ENCODE peak calls at places on chromosomes 7 and 10, in four cellular contexts. U, F, V and C are unnamed samples.

GRCh38 chr7:148670374-148670773 is 28.3 kb upstream of the CUL1 start:
- DNase-seq in U (no peak), F (no peak), V (no peak), C (no peak)

GRCh38 chr10:7475046-7475860 is 64.4 kb upstream of the SFMBT2 start:
- DNase-seq in U (no peak), F (no peak), V (no peak), C (peak; percentile 67)

GRCh38 chr7:120523985-120524384 is 251.0 kb downstream of the KCND2 start:
- DNase-seq in U (no peak), F (no peak), V (no peak), C (no peak)

GRCh38 chr10:112912441-112912911 is 37.6 kb upstream of the TCF7L2 start:
- DNase-seq in U (peak; percentile 58), F (no peak), V (no peak), C (no peak)

GRCh38 chr10:68955786-68956532 is at the start of gene DDX21:
- DNase-seq in U (peak; percentile 92), F (peak; percentile 93), V (peak; percentile 76), C (peak; percentile 63)

GRCh38 chr7:985915-986741 is 3.1 kb downstream of the CYP2W1 start:
- DNase-seq in U (no peak), F (peak; percentile 59), V (no peak), C (no peak)

GRCh38 chr7:74467876-74468275 is 14.2 kb downstream of the GTF2IRD1 start:
- DNase-seq in U (no peak), F (no peak), V (no peak), C (no peak)

GRCh38 chr7:112199035-112199655 is 7.1 kb downstream of the DOCK4 start:
- DNase-seq in U (no peak), F (no peak), V (no peak), C (no peak)

GRCh38 chr7:131400833-131401593 is 73.3 kb downstream of the MKLN1 start:
- DNase-seq in U (peak; percentile 16), F (no peak), V (no peak), C (no peak)

GRCh38 chr7:24573554-24574338 is 494 bp downstream of the PALS2 start:
- DNase-seq in U (peak; percentile 14), F (peak; percentile 77), V (no peak), C (peak; percentile 83)

GRCh38 chr7:65371468-65371867 is 2.2 kb upstream of the ZNF92 start:
- DNase-seq in U (peak; percentile 25), F (no peak), V (no peak), C (no peak)

GRCh38 chr7:117666019-117666418 is 186.2 kb downstream of the CFTR start:
- DNase-seq in U (no peak), F (no peak), V (no peak), C (no peak)

GRCh38 chr10:26550774-26551526 is 112.8 kb downstream of the APBB1IP start:
- DNase-seq in U (peak; percentile 27), F (peak; percentile 13), V (peak; percentile 75), C (peak; percentile 47)

GRCh38 chr7:31175672-31176071 is 123.6 kb downstream of the ADCYAP1R1 start:
- DNase-seq in U (peak; percentile 10), F (peak; percentile 23), V (no peak), C (no peak)

GRCh38 chr10:48343871-48344598 is 37.6 kb downstream of the MAPK8 start:
- DNase-seq in U (no peak), F (no peak), V (no peak), C (no peak)

GRCh38 chr10:90930070-90930837 is 9.4 kb upstream of the ANKRD1 start:
- DNase-seq in U (peak; percentile 86), F (no peak), V (no peak), C (no peak)

GRCh38 chr7:157477550-157478212 is 140.9 kb downstream of the DNAJB6 start:
- DNase-seq in U (no peak), F (no peak), V (no peak), C (no peak)

GRCh38 chr10:31010062-31010461 is 21.6 kb downstream of the ZNF438 start:
- DNase-seq in U (no peak), F (no peak), V (no peak), C (no peak)

GRCh38 chr10:31000071-31000787 is 31.4 kb downstream of the ZNF438 start:
- DNase-seq in U (no peak), F (no peak), V (no peak), C (no peak)

GRCh38 chr10:31001740-31002139 is 29.9 kb downstream of the ZNF438 start:
- DNase-seq in U (no peak), F (no peak), V (no peak), C (no peak)

GRCh38 chr10:31000867-31001266 is 30.8 kb downstream of the ZNF438 start:
- DNase-seq in U (no peak), F (no peak), V (no peak), C (no peak)

DNA sequence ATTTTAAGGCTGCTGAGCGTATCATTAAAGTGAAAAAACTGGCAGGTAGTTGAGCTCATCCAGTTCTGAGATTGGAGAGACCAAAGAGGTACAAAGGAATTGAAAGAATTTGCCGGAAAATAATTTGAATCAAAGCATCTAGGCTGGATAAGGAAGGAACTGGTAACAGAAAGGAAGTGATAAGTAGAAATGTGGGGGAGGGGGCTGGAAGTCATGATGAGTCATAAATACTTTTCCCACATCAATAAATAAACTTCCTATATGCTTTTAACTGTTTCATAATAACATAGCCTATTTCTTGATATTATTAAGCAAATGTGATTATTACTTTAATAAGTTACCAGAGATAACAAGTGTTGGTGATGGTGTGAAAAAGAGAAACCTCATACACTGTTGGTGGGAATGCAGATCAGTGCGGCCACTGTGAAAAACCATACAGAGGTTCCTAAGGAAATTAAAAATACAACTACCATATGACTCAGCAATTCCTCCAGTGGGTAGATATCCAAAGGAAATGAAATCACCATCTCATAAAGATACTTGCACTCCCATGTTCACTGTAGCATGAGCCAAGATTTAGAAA is 27.0 kb downstream of the ZNF438 start:
- DNase-seq in U (no peak), F (no peak), V (no peak), C (no peak)
- TF ChIP-seq BRCA1 in U (no peak), F (no peak), V (no peak), C (no peak)

DNA sequence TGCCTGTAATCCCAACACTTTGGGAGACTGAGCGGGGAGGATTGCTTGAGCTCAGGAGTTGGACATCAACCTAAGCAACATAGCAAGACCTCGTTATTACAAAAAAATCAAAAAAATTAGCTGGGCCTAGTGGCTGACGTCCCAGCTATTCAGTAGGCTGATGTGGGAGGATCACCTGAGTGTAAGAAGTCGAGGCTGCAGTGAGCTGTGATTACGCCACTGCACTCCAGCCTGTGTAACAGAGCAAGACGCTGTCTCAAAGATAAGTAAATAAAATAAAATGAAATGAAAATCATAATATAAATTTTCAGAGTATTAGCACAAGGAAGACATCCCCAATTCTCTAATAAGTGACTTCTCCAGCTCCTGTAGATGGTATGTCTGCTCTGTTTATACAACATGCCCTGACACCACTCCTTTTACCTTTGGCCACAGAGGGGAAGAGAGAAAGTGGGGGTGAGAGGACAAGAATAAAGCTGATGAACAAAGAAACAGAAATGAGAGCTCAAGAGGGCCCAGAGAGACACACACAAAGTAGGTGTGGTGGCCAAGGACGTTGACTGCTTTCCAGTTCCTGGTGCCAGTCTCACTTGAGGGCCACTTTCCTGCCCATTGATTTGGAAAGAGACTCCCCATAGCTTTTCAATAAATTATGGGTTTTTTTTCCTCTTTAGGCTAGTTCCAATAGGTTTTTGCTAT is 62.9 kb downstream of the PTTG1IP2 start:
- DNase-seq in U (no peak), F (no peak), V (peak; percentile 27), C (no peak)
- TF ChIP-seq CREB1 in U (no peak), F (no peak), V (no peak), C (no peak)

DNA sequence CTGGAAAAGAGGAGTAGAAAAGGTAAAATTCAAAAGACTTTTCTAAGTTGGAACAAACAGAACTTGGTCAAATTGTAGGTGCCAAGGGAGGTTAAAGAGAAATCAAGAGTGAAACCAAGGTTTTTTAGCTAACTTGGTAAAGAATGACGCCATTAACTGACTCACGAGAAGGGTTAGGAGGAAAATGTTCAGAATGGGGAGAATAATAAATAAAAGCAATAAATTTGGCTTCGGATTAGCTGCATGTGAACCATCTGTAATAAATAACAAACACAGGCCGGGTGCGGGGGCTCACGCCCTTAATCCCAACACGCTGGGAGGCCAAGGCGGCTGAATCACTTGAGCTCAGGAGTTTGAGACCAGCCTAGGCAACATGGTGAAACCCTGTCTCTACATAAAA is 71.9 kb upstream of the SRRM3 start:
- DNase-seq in U (no peak), F (no peak), V (no peak), C (no peak)
- TF ChIP-seq ATF2 in U (no peak), F (no peak), V (no peak), C (no peak)

GRCh38 chr10:60974463-60975149 is 30.6 kb upstream of the RHOBTB1 start:
- DNase-seq in U (no peak), F (no peak), V (no peak), C (no peak)
- TF ChIP-seq BRCA1 in U (no peak), F (no peak), V (no peak), C (no peak)

GRCh38 chr10:102195301-102195870 is 30.7 kb upstream of the ELOVL3 start:
- DNase-seq in U (no peak), F (no peak), V (no peak), C (no peak)
- TF ChIP-seq CREB1 in U (no peak), F (no peak), V (no peak), C (no peak)

DNA sequence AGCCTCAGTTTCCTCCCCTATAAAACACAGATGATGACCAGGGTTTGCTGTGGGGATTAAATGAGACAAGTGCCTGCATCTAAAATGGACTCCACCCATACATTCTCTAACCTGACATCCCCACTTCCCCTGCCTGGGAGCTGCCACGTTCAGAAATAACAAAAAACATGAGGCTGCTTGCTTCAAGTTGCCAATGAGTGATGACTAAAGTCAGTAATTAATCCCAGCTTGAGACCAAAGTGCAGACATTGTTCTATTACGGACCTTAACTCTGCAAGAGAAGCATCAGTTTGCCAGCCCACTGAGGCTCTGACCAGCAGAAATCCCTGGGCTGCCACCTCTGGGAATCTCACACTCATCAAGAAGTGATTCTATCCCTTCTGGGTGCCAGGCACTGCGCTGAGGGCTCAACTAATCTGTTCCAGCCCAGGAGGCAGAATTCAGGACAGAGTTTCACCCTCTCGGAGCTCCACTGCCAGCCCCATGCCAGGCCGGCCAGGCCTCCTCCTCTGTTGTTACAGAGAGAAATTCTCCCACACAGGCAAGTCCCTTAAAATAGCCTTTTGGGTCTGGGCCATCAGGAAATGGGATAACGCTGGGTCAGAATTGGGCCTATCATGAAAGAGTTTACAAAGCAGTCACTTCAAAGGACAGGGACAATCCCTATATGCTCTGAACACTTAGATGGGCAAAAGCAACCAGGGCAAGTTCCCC is 11.4 kb downstream of the SH3PXD2A start:
- DNase-seq in U (no peak), F (no peak), V (no peak), C (no peak)
- TF ChIP-seq ATF2 in U (no peak), F (no peak), V (no peak), C (no peak)

GRCh38 chr7:22972207-22972606 is 41.7 kb downstream of the HYCC1 start:
- DNase-seq in U (no peak), F (no peak), V (no peak), C (no peak)
- TF ChIP-seq BRCA1 in U (no peak), F (no peak), V (no peak), C (no peak)

GRCh38 chr7:151808296-151809155 is 68.4 kb downstream of the PRKAG2 start:
- DNase-seq in U (peak; percentile 66), F (no peak), V (no peak), C (no peak)
- TF ChIP-seq CREB1 in U (no peak), F (no peak), V (no peak), C (no peak)